ENCODE peak calls at places on chromosomes 4 and X, in seven cellular contexts. T is stimulated activated CD8-positive, alpha-beta memory T cell treated with anti-CD3 and anti-CD28 coated beads, Interleukin-4, amount 100 ng/mL, for 48 hours; F is tibial artery; O is fibroblast of mammary gland; Z is ureter; P is iris pigment epithelial cell; R is stimulated activated CD4-positive, alpha-beta T cell treated with anti-CD3 and anti-CD28 coated beads, Interleukin-4, amount 100 ng/mL, for 48 hours. L is an unnamed sample.
A peak's percentile ranks its signal among the peaks of the same experiment; 100 is the strongest.

GRCh38 chr4:74123065-74123728 is 24.2 kb upstream of the CXCL2 start:
- DNase-seq in T (no peak), F (peak; percentile 28), P (peak; percentile 57), O (peak; percentile 94), R (no peak), Z (no peak), L (peak; percentile 63)

GRCh38 chrX:36436286-36436860 is 516.8 kb downstream of the CFAP47 start:
- DNase-seq in F (no peak), O (no peak), P (no peak), Z (no peak), T (no peak), R (no peak), L (no peak)

GRCh38 chr4:138222041-138222440 is 20.1 kb downstream of the SLC7A11 start:
- DNase-seq in P (peak; percentile 90), O (peak; percentile 61), Z (no peak), F (no peak), R (no peak), T (no peak), L (no peak)

GRCh38 chr4:153095448-153096204 is 108.6 kb upstream of the TRIM2 start:
- DNase-seq in Z (no peak), P (no peak), T (no peak), R (no peak), O (no peak), F (no peak), L (no peak)

GRCh38 chrX:41475611-41476241 is 28.6 kb downstream of the NYX start:
- DNase-seq in T (no peak), R (no peak), Z (no peak), P (peak; percentile 10), O (no peak), F (no peak), L (no peak)

GRCh38 chr4:7547368-7548040 is 112.8 kb upstream of the PSAPL1 start:
- DNase-seq in Z (peak; percentile 69), R (no peak), P (no peak), T (no peak), F (no peak), O (peak; percentile 2), L (peak; percentile 91)

GRCh38 chr4:138494931-138495330 is 252.8 kb upstream of the SLC7A11 start:
- DNase-seq in F (no peak), Z (no peak), T (no peak), R (no peak), P (peak; percentile 52), O (peak; percentile 10), L (peak; percentile 6)

GRCh38 chr4:8607603-8608481 is 15.3 kb downstream of the CPZ start:
- DNase-seq in Z (no peak), O (no peak), T (peak; percentile 80), F (no peak), R (peak; percentile 16), P (no peak), L (no peak)

GRCh38 chr4:5708171-5708828 is at the start of gene EVC2:
- DNase-seq in F (peak; percentile 71), R (no peak), P (peak; percentile 70), T (peak; percentile 64), O (peak; percentile 62), Z (peak; percentile 61), L (peak; percentile 38)

GRCh38 chr4:139740121-139740520 is 74.5 kb downstream of the MGST2 start:
- DNase-seq in Z (no peak), O (no peak), R (no peak), P (peak; percentile 50), F (no peak), T (no peak), L (no peak)

GRCh38 chr4:108926058-108926457 is 163.2 kb upstream of the ETNPPL start:
- DNase-seq in Z (no peak), R (no peak), P (peak; percentile 20), O (peak; percentile 76), F (no peak), T (no peak), L (no peak)

GRCh38 chr4:117164338-117164737 is 79.0 kb upstream of the TRAM1L1 start:
- DNase-seq in Z (no peak), F (no peak), P (no peak), R (no peak), T (no peak), O (no peak), L (peak; percentile 3)

GRCh38 chr4:147244786-147245185 is 236.1 kb upstream of the EDNRA start:
- DNase-seq in F (no peak), O (no peak), Z (no peak), P (no peak), T (no peak), R (no peak), L (no peak)

GRCh38 chr4:38711066-38711465 is 47.1 kb downstream of the KLF3 start:
- DNase-seq in Z (no peak), T (no peak), R (no peak), P (no peak), O (no peak), F (no peak), L (no peak)

GRCh38 chr4:3434891-3435683 is 6.7 kb upstream of the HGFAC start:
- DNase-seq in Z (no peak), F (no peak), O (no peak), P (no peak), T (no peak), R (no peak), L (no peak)

GRCh38 chr4:110211007-110211769 is 12.8 kb upstream of the ELOVL6 start:
- DNase-seq in T (no peak), O (peak; percentile 66), R (peak; percentile 5), P (peak; percentile 65), F (no peak), Z (no peak), L (peak; percentile 43)

GRCh38 chr4:148961526-148961925 is 519.3 kb upstream of the NR3C2 start:
- DNase-seq in F (no peak), O (no peak), Z (no peak), R (no peak), T (no peak), P (no peak), L (peak; percentile 0)